ENCODE peak calls at places on chromosome 19, in eight cellular contexts. One of them, this sample, is unnamed.

GRCh38 chr19:45037393-45038169 is 1.3 kb upstream of the CLASRP start:
- DNase-seq in gastrocnemius medialis: no peak
- DNase-seq in fibroblast of pulmonary artery: no peak
- DNase-seq in NB4: no peak
- DNase-seq in PC-9: no peak
- DNase-seq in type B pancreatic cell: no peak
- DNase-seq in suprapubic skin: no peak
- DNase-seq in choroid plexus epithelial cell: no peak
- DNase-seq in this sample: no peak

GRCh38 chr19:474126-475078 is 13.6 kb upstream of the SHC2 start:
- DNase-seq in suprapubic skin: no peak
- DNase-seq in choroid plexus epithelial cell: no peak
- DNase-seq in fibroblast of pulmonary artery: no peak
- DNase-seq in gastrocnemius medialis: no peak
- DNase-seq in type B pancreatic cell: no peak
- DNase-seq in NB4: no peak
- DNase-seq in PC-9: no peak
- DNase-seq in this sample: no peak

GRCh38 chr19:16160943-16161560 is 12.3 kb downstream of the CIB3 start:
- DNase-seq in gastrocnemius medialis: no peak
- DNase-seq in NB4: peak; percentile 78
- DNase-seq in choroid plexus epithelial cell: peak; percentile 64
- DNase-seq in suprapubic skin: no peak
- DNase-seq in fibroblast of pulmonary artery: peak; percentile 40
- DNase-seq in type B pancreatic cell: no peak
- DNase-seq in PC-9: peak; percentile 49
- DNase-seq in this sample: no peak

GRCh38 chr19:29372921-29373797 is 152.6 kb upstream of the VSTM2B start:
- DNase-seq in suprapubic skin: peak; percentile 24
- DNase-seq in PC-9: no peak
- DNase-seq in fibroblast of pulmonary artery: no peak
- DNase-seq in choroid plexus epithelial cell: no peak
- DNase-seq in type B pancreatic cell: peak; percentile 44
- DNase-seq in NB4: no peak
- DNase-seq in gastrocnemius medialis: no peak
- DNase-seq in this sample: peak; percentile 12

GRCh38 chr19:54160182-54160811 is 776 bp upstream of the LENG1 start:
- DNase-seq in gastrocnemius medialis: no peak
- DNase-seq in type B pancreatic cell: no peak
- DNase-seq in PC-9: no peak
- DNase-seq in fibroblast of pulmonary artery: peak; percentile 49
- DNase-seq in NB4: peak; percentile 21
- DNase-seq in suprapubic skin: no peak
- DNase-seq in choroid plexus epithelial cell: peak; percentile 25
- DNase-seq in this sample: no peak

GRCh38 chr19:52959613-52960295 is 2.9 kb downstream of the ZNF816 start:
- DNase-seq in PC-9: no peak
- DNase-seq in type B pancreatic cell: no peak
- DNase-seq in suprapubic skin: no peak
- DNase-seq in NB4: no peak
- DNase-seq in fibroblast of pulmonary artery: no peak
- DNase-seq in gastrocnemius medialis: no peak
- DNase-seq in choroid plexus epithelial cell: no peak
- DNase-seq in this sample: no peak

GRCh38 chr19:45499196-45500180 is 1.2 kb downstream of the PPM1N start:
- DNase-seq in choroid plexus epithelial cell: peak; percentile 54
- DNase-seq in type B pancreatic cell: no peak
- DNase-seq in fibroblast of pulmonary artery: no peak
- DNase-seq in gastrocnemius medialis: peak; percentile 60
- DNase-seq in PC-9: no peak
- DNase-seq in suprapubic skin: no peak
- DNase-seq in NB4: peak; percentile 28
- DNase-seq in this sample: no peak

GRCh38 chr19:58252102-58252685 is 23.5 kb downstream of the ZNF544 start:
- DNase-seq in suprapubic skin: no peak
- DNase-seq in type B pancreatic cell: no peak
- DNase-seq in fibroblast of pulmonary artery: no peak
- DNase-seq in gastrocnemius medialis: no peak
- DNase-seq in PC-9: no peak
- DNase-seq in choroid plexus epithelial cell: no peak
- DNase-seq in NB4: peak; percentile 18
- DNase-seq in this sample: no peak

GRCh38 chr19:55654833-55655647 is at the start of gene U2AF2:
- DNase-seq in suprapubic skin: peak; percentile 97
- DNase-seq in PC-9: peak; percentile 97
- DNase-seq in fibroblast of pulmonary artery: peak; percentile 62
- DNase-seq in choroid plexus epithelial cell: peak; percentile 95
- DNase-seq in NB4: peak; percentile 87
- DNase-seq in gastrocnemius medialis: peak; percentile 94
- DNase-seq in type B pancreatic cell: peak; percentile 97
- DNase-seq in this sample: peak; percentile 99

DNA sequence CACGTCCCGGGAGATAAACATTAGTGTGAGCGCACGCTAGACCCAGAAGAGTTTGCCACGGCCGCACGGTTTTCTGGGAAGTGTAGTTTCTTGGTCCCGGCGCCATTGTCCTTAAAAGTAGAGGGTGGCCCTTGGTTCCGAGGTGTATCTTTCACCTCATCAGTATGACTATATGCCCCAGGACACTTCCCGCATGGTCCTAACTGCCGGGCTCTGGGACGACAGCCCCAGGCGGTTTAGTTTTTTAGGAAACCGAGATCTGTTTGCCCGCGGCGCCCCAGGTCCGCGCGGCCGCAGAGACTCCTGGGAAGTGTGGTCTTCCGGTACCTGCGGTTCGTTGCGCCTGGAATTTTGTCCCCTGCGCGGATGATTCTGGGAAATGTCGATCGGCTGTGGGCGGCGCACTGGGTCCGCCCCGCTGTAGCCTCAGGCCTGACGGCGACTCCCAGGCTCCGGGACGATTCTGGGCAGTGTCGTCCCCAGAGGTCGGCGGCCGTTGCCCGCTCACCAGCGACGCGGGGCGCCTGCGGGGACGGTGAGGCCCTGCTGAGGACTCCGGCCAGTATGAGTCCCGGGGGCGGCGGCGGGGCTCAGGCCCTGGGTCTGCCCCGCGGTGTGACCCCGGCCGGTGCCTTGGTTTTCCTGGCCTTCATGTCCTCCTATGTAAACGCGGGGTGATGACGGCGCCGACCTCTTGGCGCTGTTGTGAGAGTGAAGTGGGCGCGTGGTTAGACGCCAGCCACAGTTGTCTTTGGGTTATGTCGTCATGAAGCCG is at the start of gene ZNF181:
- DNase-seq in gastrocnemius medialis: peak; percentile 89
- DNase-seq in NB4: peak; percentile 90
- DNase-seq in choroid plexus epithelial cell: peak; percentile 91
- DNase-seq in PC-9: peak; percentile 88
- DNase-seq in suprapubic skin: peak; percentile 94
- DNase-seq in fibroblast of pulmonary artery: peak; percentile 92
- DNase-seq in type B pancreatic cell: peak; percentile 82
- DNase-seq in this sample: peak; percentile 97
- TF ChIP-seq CTCF in gastrocnemius medialis: no peak
- TF ChIP-seq CTCF in NB4: no peak
- TF ChIP-seq CTCF in choroid plexus epithelial cell: no peak
- TF ChIP-seq CTCF in PC-9: no peak
- TF ChIP-seq CTCF in suprapubic skin: no peak
- TF ChIP-seq CTCF in fibroblast of pulmonary artery: no peak
- TF ChIP-seq CTCF in type B pancreatic cell: no peak
- TF ChIP-seq CTCF in this sample: no peak

DNA sequence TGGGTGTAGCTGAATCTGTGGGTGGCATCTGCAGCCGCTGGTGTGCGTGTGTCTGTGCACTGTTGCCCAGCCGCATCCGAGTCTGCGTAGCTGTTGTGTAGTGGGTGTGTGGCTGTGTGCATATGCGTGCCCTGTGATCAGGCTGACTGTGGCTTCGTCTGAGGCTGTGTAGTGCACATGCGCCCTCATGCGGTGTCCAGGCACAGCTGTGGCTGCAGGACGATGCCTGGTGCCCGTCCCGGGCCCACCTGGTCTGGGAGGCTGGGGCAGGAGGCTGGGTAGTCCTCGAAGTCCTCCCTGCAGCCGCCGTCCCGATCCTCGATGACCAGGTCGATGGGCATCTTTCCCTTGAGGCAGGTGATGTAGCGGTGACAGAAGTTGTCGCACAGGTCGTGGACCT is 4.9 kb downstream of the MEIS3 start:
- DNase-seq in choroid plexus epithelial cell: no peak
- DNase-seq in gastrocnemius medialis: no peak
- DNase-seq in PC-9: peak; percentile 47
- DNase-seq in NB4: peak; percentile 89
- DNase-seq in fibroblast of pulmonary artery: no peak
- DNase-seq in type B pancreatic cell: no peak
- DNase-seq in suprapubic skin: no peak
- DNase-seq in this sample: no peak
- TF ChIP-seq CTCF in choroid plexus epithelial cell: peak; percentile 44
- TF ChIP-seq CTCF in gastrocnemius medialis: no peak
- TF ChIP-seq CTCF in PC-9: peak; percentile 69
- TF ChIP-seq CTCF in NB4: peak; percentile 95
- TF ChIP-seq CTCF in fibroblast of pulmonary artery: no peak
- TF ChIP-seq CTCF in type B pancreatic cell: no peak
- TF ChIP-seq CTCF in suprapubic skin: no peak
- TF ChIP-seq CTCF in this sample: no peak

GRCh38 chr19:31314849-31315620 is 34.2 kb downstream of the TSHZ3 start:
- DNase-seq in NB4: no peak
- DNase-seq in choroid plexus epithelial cell: peak; percentile 34
- DNase-seq in gastrocnemius medialis: no peak
- DNase-seq in suprapubic skin: no peak
- DNase-seq in type B pancreatic cell: no peak
- DNase-seq in fibroblast of pulmonary artery: no peak
- DNase-seq in PC-9: no peak
- DNase-seq in this sample: no peak
- TF ChIP-seq CTCF in NB4: no peak
- TF ChIP-seq CTCF in choroid plexus epithelial cell: peak; percentile 63
- TF ChIP-seq CTCF in gastrocnemius medialis: no peak
- TF ChIP-seq CTCF in suprapubic skin: no peak
- TF ChIP-seq CTCF in type B pancreatic cell: peak; percentile 52
- TF ChIP-seq CTCF in fibroblast of pulmonary artery: peak; percentile 23
- TF ChIP-seq CTCF in PC-9: no peak
- TF ChIP-seq CTCF in this sample: no peak

DNA sequence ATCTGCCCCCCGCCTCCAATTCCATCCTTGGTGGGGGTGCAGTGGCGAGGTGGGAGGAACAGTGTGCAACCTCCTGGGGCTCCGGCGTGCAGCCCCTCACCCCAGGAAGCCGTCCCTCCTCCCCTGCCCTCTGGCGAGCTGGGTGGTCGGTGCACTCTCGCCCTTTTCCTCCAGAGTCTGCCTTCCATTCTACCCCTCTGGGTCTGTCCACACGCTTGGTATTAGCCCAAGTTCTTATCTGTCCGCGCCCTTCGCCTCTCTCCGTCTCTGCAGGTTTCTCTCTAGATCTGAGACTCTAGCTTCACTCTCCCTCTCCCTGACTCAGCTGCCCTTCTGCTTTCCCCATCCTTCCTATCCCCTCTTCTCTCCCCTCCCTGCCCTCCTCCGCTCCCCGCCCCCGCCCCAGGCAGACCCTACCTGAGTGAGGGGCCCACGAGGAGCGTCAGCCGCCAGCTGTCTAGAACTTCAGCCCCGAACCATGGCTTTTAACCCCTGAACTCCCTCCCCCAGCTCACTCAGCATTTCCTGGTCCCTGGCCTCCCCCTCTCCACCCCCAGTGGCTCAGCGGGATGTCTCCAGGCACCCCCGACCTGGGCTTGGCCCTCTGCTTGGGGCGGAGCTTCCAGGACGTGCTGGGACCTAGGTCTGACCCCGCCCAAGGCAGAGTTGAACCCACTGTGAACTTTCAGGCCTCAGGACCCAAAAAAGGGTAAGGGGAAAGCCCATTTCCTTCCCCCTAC is 499 bp upstream of the KLK13 start:
- DNase-seq in type B pancreatic cell: no peak
- DNase-seq in fibroblast of pulmonary artery: no peak
- DNase-seq in PC-9: no peak
- DNase-seq in NB4: no peak
- DNase-seq in choroid plexus epithelial cell: no peak
- DNase-seq in gastrocnemius medialis: no peak
- DNase-seq in suprapubic skin: no peak
- DNase-seq in this sample: peak; percentile 76
- TF ChIP-seq CTCF in type B pancreatic cell: no peak
- TF ChIP-seq CTCF in fibroblast of pulmonary artery: no peak
- TF ChIP-seq CTCF in PC-9: no peak
- TF ChIP-seq CTCF in NB4: no peak
- TF ChIP-seq CTCF in choroid plexus epithelial cell: no peak
- TF ChIP-seq CTCF in gastrocnemius medialis: no peak
- TF ChIP-seq CTCF in suprapubic skin: no peak
- TF ChIP-seq CTCF in this sample: no peak

GRCh38 chr19:50850738-50851137 is 4.0 kb upstream of the KLK3 start:
- DNase-seq in fibroblast of pulmonary artery: no peak
- DNase-seq in type B pancreatic cell: no peak
- DNase-seq in choroid plexus epithelial cell: no peak
- DNase-seq in suprapubic skin: no peak
- DNase-seq in NB4: no peak
- DNase-seq in gastrocnemius medialis: no peak
- DNase-seq in PC-9: no peak
- DNase-seq in this sample: no peak

GRCh38 chr19:50854636-50855410 is at the start of gene KLK3:
- DNase-seq in choroid plexus epithelial cell: no peak
- DNase-seq in fibroblast of pulmonary artery: no peak
- DNase-seq in NB4: peak; percentile 65
- DNase-seq in type B pancreatic cell: no peak
- DNase-seq in PC-9: no peak
- DNase-seq in gastrocnemius medialis: no peak
- DNase-seq in suprapubic skin: no peak
- DNase-seq in this sample: no peak

GRCh38 chr19:50857366-50857765 is 2.7 kb downstream of the KLK3 start:
- DNase-seq in suprapubic skin: no peak
- DNase-seq in gastrocnemius medialis: no peak
- DNase-seq in NB4: no peak
- DNase-seq in type B pancreatic cell: no peak
- DNase-seq in choroid plexus epithelial cell: no peak
- DNase-seq in fibroblast of pulmonary artery: no peak
- DNase-seq in PC-9: no peak
- DNase-seq in this sample: no peak

GRCh38 chr19:50851620-50852019 is 3.1 kb upstream of the KLK3 start:
- DNase-seq in PC-9: no peak
- DNase-seq in suprapubic skin: no peak
- DNase-seq in type B pancreatic cell: no peak
- DNase-seq in fibroblast of pulmonary artery: no peak
- DNase-seq in choroid plexus epithelial cell: no peak
- DNase-seq in NB4: no peak
- DNase-seq in gastrocnemius medialis: no peak
- DNase-seq in this sample: no peak
- TF ChIP-seq CTCF in PC-9: no peak
- TF ChIP-seq CTCF in suprapubic skin: no peak
- TF ChIP-seq CTCF in type B pancreatic cell: no peak
- TF ChIP-seq CTCF in fibroblast of pulmonary artery: no peak
- TF ChIP-seq CTCF in choroid plexus epithelial cell: no peak
- TF ChIP-seq CTCF in NB4: no peak
- TF ChIP-seq CTCF in gastrocnemius medialis: no peak
- TF ChIP-seq CTCF in this sample: no peak

DNA sequence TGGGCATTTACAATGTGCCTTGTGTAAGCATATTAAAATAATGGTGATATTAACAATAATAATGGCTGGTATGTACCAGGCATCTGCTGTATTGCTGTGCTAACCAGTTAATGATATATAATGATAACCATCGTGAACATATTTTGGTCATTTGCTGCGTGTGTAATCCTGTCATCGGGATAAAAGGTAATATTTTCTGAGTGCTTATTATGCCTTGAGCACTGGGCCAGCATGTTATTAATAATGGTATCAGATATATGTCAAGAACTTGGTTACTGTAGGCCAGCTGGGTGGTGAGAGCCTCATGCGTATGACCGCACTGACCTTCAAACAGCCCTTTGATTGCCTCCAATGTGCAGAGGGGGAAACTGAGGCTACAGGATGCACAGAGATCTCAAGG is 22.2 kb upstream of the FXYD3 start:
- DNase-seq in fibroblast of pulmonary artery: no peak
- DNase-seq in choroid plexus epithelial cell: no peak
- DNase-seq in gastrocnemius medialis: no peak
- DNase-seq in PC-9: no peak
- DNase-seq in type B pancreatic cell: no peak
- DNase-seq in NB4: no peak
- DNase-seq in suprapubic skin: no peak
- DNase-seq in this sample: no peak
- TF ChIP-seq CTCF in fibroblast of pulmonary artery: no peak
- TF ChIP-seq CTCF in choroid plexus epithelial cell: no peak
- TF ChIP-seq CTCF in gastrocnemius medialis: no peak
- TF ChIP-seq CTCF in PC-9: no peak
- TF ChIP-seq CTCF in type B pancreatic cell: no peak
- TF ChIP-seq CTCF in NB4: no peak
- TF ChIP-seq CTCF in suprapubic skin: no peak
- TF ChIP-seq CTCF in this sample: no peak